ENCODE peak calls at places on chromosomes 13 and 19, in nine cellular contexts. T is Panc1, O is adrenal gland, B is substantia nigra, I is A549, D is aorta, W is esophagus squamous epithelium, Q is dorsolateral prefrontal cortex, U is left ventricle myocardium inferior. J is an unnamed sample.

GRCh38 chr19:33394723-33395560 is 21.4 kb downstream of the CEBPG start:
- DNase-seq in B (no peak), T (no peak), U (peak; percentile 13), W (no peak), I (no peak), O (no peak), D (no peak), Q (peak; percentile 36), J (peak; percentile 55)

GRCh38 chr13:26605845-26606244 is 48.4 kb downstream of the WASF3 start:
- DNase-seq in I (peak; percentile 19), W (no peak), B (no peak), Q (no peak), O (no peak), T (no peak), U (no peak), D (no peak), J (no peak)

GRCh38 chr19:17721821-17722220 is 2.5 kb downstream of the MAP1S start:
- DNase-seq in T (no peak), Q (no peak), D (peak; percentile 74), U (peak; percentile 51), W (no peak), B (no peak), O (peak; percentile 65), I (no peak), J (no peak)

GRCh38 chr19:46944918-46945628 is 74.6 kb upstream of the NPAS1 start:
- DNase-seq in D (peak; percentile 83), B (peak; percentile 72), O (peak; percentile 78), U (peak; percentile 77), T (no peak), W (no peak), Q (peak; percentile 72), I (no peak), J (no peak)

GRCh38 chr13:36366023-36366422 is 19.8 kb upstream of the SPART start:
- DNase-seq in W (no peak), T (no peak), I (no peak), Q (no peak), O (no peak), D (no peak), U (no peak), B (no peak), J (no peak)

GRCh38 chr13:20425819-20426219 is 99.8 kb downstream of the CRYL1 start:
- DNase-seq in U (no peak), O (no peak), D (no peak), T (no peak), B (no peak), W (no peak), I (no peak), Q (no peak), J (no peak)

GRCh38 chr19:10417598-10418280 is 2.6 kb upstream of the PDE4A start:
- DNase-seq in D (no peak), B (no peak), O (no peak), U (no peak), T (no peak), I (no peak), W (no peak), Q (no peak), J (no peak)

GRCh38 chr13:49571299-49572240 is 13.8 kb downstream of the RCBTB1 start:
- DNase-seq in I (no peak), W (no peak), Q (no peak), U (no peak), D (no peak), T (no peak), B (no peak), O (no peak), J (no peak)

GRCh38 chr19:33298146-33298911 is 4.0 kb downstream of the CEBPA start:
- DNase-seq in Q (no peak), U (no peak), B (no peak), T (no peak), D (no peak), I (no peak), W (no peak), O (no peak), J (peak; percentile 84)

GRCh38 chr19:39021063-39021462 is 11.3 kb downstream of the FBXO27 start:
- DNase-seq in Q (no peak), T (no peak), D (no peak), W (no peak), U (no peak), B (no peak), O (no peak), I (no peak), J (no peak)

GRCh38 chr19:58033741-58034475 is at the start of gene ZSCAN1:
- DNase-seq in B (peak; percentile 97), U (peak; percentile 90), I (no peak), T (no peak), Q (peak; percentile 97), O (peak; percentile 92), W (no peak), D (peak; percentile 83), J (no peak)

GRCh38 chr13:28128030-28128429 is 10.3 kb upstream of the PAN3 start:
- DNase-seq in Q (no peak), T (no peak), O (no peak), W (no peak), B (no peak), I (no peak), D (no peak), U (no peak), J (no peak)

GRCh38 chr13:31896427-31896826 is 135.1 kb upstream of the FRY start:
- DNase-seq in D (no peak), B (no peak), I (no peak), W (no peak), T (no peak), O (no peak), U (peak; percentile 42), Q (no peak), J (no peak)

GRCh38 chr13:95224064-95224463 is 77.2 kb downstream of the ABCC4 start:
- DNase-seq in U (no peak), T (no peak), Q (no peak), I (no peak), D (no peak), W (no peak), B (no peak), O (no peak), J (no peak)

GRCh38 chr13:95226051-95226450 is 75.2 kb downstream of the ABCC4 start:
- DNase-seq in Q (no peak), W (no peak), D (no peak), I (no peak), U (no peak), B (no peak), O (no peak), T (no peak), J (no peak)

GRCh38 chr13:95221991-95222732 is 79.1 kb downstream of the ABCC4 start:
- DNase-seq in Q (no peak), U (no peak), T (no peak), W (no peak), O (no peak), I (no peak), D (no peak), B (no peak), J (no peak)

GRCh38 chr13:95226476-95226875 is 74.8 kb downstream of the ABCC4 start:
- DNase-seq in B (no peak), W (no peak), T (no peak), O (no peak), D (no peak), I (no peak), U (no peak), Q (no peak), J (no peak)

GRCh38 chr13:95222733-95223018 is 78.6 kb downstream of the ABCC4 start:
- DNase-seq in W (no peak), U (no peak), I (no peak), O (no peak), B (no peak), D (no peak), Q (no peak), T (no peak), J (no peak)
- H3K27ac ChIP-seq in W (no peak overlapping the region), U (no peak overlapping the region), I (no peak overlapping the region), O (no peak overlapping the region), B (no peak overlapping the region), D (no peak overlapping the region), Q (no peak overlapping the region), T (peak overlapping the region; percentile 54), J (no peak overlapping the region)

GRCh38 chr19:2138061-2138728 is 13.2 kb downstream of the AP3D1 start:
- DNase-seq in W (no peak), O (no peak), T (no peak), U (no peak), Q (no peak), D (no peak), I (no peak), B (no peak), J (no peak)

GRCh38 chr19:2142173-2142829 is 9.1 kb downstream of the AP3D1 start:
- DNase-seq in B (no peak), W (no peak), Q (no peak), U (no peak), I (no peak), O (no peak), D (no peak), T (no peak), J (no peak)

GRCh38 chr19:2140193-2140545 is 11.2 kb downstream of the AP3D1 start:
- DNase-seq in O (no peak), W (no peak), U (no peak), Q (no peak), T (no peak), B (no peak), D (no peak), I (no peak), J (no peak)

GRCh38 chr19:2136796-2137195 is 14.6 kb downstream of the AP3D1 start:
- DNase-seq in I (no peak), W (no peak), B (no peak), D (no peak), U (no peak), O (no peak), Q (no peak), T (no peak), J (peak; percentile 42)

GRCh38 chr19:2139385-2140192 is 11.8 kb downstream of the AP3D1 start:
- DNase-seq in W (no peak), B (no peak), O (no peak), T (no peak), I (no peak), U (no peak), D (no peak), Q (no peak), J (no peak)
- H3K27ac ChIP-seq in W (no peak overlapping the region), B (no peak overlapping the region), O (no peak overlapping the region), T (no peak overlapping the region), I (no peak overlapping the region), U (no peak overlapping the region), D (no peak overlapping the region), Q (no peak overlapping the region), J (no peak overlapping the region)

GRCh38 chr13:78404961-78405360 is 198.4 kb downstream of the POU4F1 start:
- DNase-seq in I (no peak), O (no peak), B (no peak), T (no peak), W (no peak), Q (no peak), D (no peak), U (no peak), J (no peak)

GRCh38 chr13:78398743-78399410 is 204.5 kb downstream of the POU4F1 start:
- DNase-seq in U (no peak), W (no peak), I (no peak), Q (no peak), T (no peak), B (no peak), D (no peak), O (no peak), J (no peak)

GRCh38 chr13:78401833-78402232 is 201.5 kb downstream of the POU4F1 start:
- DNase-seq in B (no peak), T (no peak), Q (no peak), W (no peak), D (no peak), O (no peak), I (no peak), U (no peak), J (no peak)
- H3K27ac ChIP-seq in B (no peak overlapping the region), T (no peak overlapping the region), Q (no peak overlapping the region), W (no peak overlapping the region), D (no peak overlapping the region), O (no peak overlapping the region), I (no peak overlapping the region), U (no peak overlapping the region), J (no peak overlapping the region)

GRCh38 chr13:44052843-44053607 is 173.3 kb downstream of the LACC1 start:
- DNase-seq in O (peak; percentile 4), I (no peak), Q (peak; percentile 42), U (peak; percentile 24), W (no peak), B (no peak), D (peak; percentile 52), T (no peak), J (no peak)
- H3K27ac ChIP-seq in O (peak overlapping the region; percentile 47), I (peak overlapping the region; percentile 69), Q (peak overlapping the region; percentile 82), U (peak overlapping the region; percentile 27), W (peak overlapping the region; percentile 71), B (no peak overlapping the region), D (peak overlapping the region; percentile 71), T (no peak overlapping the region), J (no peak overlapping the region)